ENCODE peak calls at places on chromosomes 5 and 9, in six cellular contexts. N is colonic mucosa, B is heart right ventricle, A is suprapubic skin, W is WERI-Rb-1, U is A549. O is an unnamed sample.

GRCh38 chr5:149745944-149746326 is 15.8 kb downstream of the PPARGC1B start:
- DNase-seq in N (no peak), B (no peak), A (no peak), W (no peak), U (no peak), O (no peak)

GRCh38 chr5:32353420-32353819 is 40.7 kb upstream of the MTMR12 start:
- DNase-seq in N (no peak), B (no peak), A (no peak), W (no peak), U (no peak), O (no peak)

GRCh38 chr5:132059043-132059695 is 1.3 kb upstream of the IL3 start:
- DNase-seq in N (peak), B (no peak), A (peak), W (peak), U (no peak), O (no peak)

GRCh38 chr9:136537896-136538598 is 7.8 kb downstream of the NOTCH1 start:
- DNase-seq in N (no peak), B (no peak), A (no peak), W (no peak), U (no peak), O (no peak)

GRCh38 chr9:110099236-110099741 is 108.7 kb downstream of the C9orf152 start:
- DNase-seq in N (no peak), B (no peak), A (no peak), W (peak), U (no peak), O (no peak)

GRCh38 chr5:17132444-17133083 is 84.9 kb upstream of the BASP1 start:
- DNase-seq in N (no peak), B (no peak), A (no peak), W (no peak), U (peak), O (no peak)

GRCh38 chr9:127418037-127418471 is 6.1 kb upstream of the ZNF79 start:
- DNase-seq in N (no peak), B (no peak), A (no peak), W (peak), U (peak), O (peak)

GRCh38 chr5:71596169-71596568 is 9.0 kb downstream of the MCCC2 start:
- DNase-seq in N (no peak), B (no peak), A (no peak), W (no peak), U (no peak), O (no peak)

GRCh38 chr5:473344-474192 is 30.6 kb downstream of the EXOC3 start:
- DNase-seq in N (peak), B (no peak), A (peak), W (peak), U (peak), O (peak)

GRCh38 chr9:4475301-4475700 is 15.0 kb upstream of the SLC1A1 start:
- DNase-seq in N (no peak), B (no peak), A (no peak), W (no peak), U (no peak), O (no peak)

GRCh38 chr5:172765766-172766286 is 5.2 kb downstream of the DUSP1 start:
- DNase-seq in N (peak), B (no peak), A (no peak), W (no peak), U (peak), O (no peak)

GRCh38 chr5:176535101-176535654 is 2.0 kb downstream of the RNF44 start:
- DNase-seq in N (peak), B (no peak), A (no peak), W (no peak), U (peak), O (no peak)

GRCh38 chr5:144189800-144190429 is 19.2 kb downstream of the KCTD16 start:
- DNase-seq in N (peak), B (no peak), A (no peak), W (no peak), U (peak), O (no peak)

GRCh38 chr9:88387035-88387732 is 1.1 kb upstream of the SPIN1 start:
- DNase-seq in N (peak), B (peak), A (no peak), W (peak), U (peak), O (peak)

GRCh38 chr5:90528704-90529233 is 615 bp downstream of the LYSMD3 start:
- DNase-seq in N (peak), B (no peak), A (no peak), W (no peak), U (no peak), O (no peak)

GRCh38 chr5:100516285-100516684 is 18.9 kb upstream of the FAM174A start:
- DNase-seq in N (no peak), B (no peak), A (no peak), W (no peak), U (no peak), O (no peak)

GRCh38 chr5:140823475-140823874 is 2.1 kb downstream of the PCDHA5 start:
- DNase-seq in N (no peak), B (no peak), A (no peak), W (no peak), U (no peak), O (no peak)

GRCh38 chr5:140822281-140822629 is 842 bp downstream of the PCDHA5 start:
- DNase-seq in N (no peak), B (no peak), A (no peak), W (no peak), U (no peak), O (no peak)

DNA sequence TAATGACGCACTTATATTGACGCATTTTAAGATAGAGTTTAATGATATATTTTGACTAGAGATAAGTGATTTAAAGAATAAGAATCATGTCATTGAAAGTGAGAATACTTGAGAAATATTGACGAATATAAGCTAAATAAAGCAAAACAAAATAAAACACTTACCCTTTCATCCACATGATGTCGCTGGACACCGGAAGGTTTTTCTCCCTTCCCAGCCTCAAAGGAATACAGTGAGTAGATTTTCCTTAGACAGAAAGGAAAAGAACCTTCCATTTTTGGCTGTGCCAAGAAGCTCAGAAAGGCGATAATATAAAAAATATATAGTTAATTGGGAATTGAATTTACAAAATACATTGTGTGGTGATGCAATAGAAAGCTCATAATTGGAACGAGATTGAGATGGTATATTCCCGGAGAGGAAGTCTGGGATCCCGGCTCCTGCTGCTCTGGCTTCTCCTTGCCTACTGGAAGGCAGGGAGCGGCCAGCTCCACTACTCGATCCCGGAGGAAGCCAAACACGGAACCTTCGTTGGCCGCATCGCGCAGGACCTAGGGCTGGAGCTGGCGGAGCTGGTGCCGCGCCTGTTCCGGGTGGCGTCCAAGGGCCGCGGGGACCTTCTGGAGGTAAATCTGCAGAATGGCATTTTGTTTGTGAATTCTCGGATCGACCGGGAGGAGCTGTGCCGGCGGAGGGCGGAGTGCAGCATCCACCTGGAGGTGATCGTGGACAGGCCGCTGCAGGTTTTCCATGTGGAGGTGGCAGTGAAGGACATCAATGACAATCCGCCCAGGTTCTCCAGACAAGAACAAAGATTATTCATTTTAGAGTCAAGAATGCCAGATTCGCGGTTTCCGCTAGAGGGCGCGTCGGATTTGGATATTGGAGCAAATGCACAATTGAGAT is at the start of gene PCDHA5:
- DNase-seq in N (no peak), B (no peak), A (no peak), W (no peak), U (peak), O (no peak)
- TF ChIP-seq CTCF in N (no peak), B (peak), A (no peak), W (no peak), U (peak), O (no peak)

GRCh38 chr5:151684690-151685361 is 1.9 kb downstream of the SPARC start:
- DNase-seq in N (peak), B (no peak), A (no peak), W (no peak), U (peak), O (peak)
- TF ChIP-seq CTCF in N (no peak), B (peak), A (no peak), W (no peak), U (no peak), O (peak)

GRCh38 chr9:34375901-34376595 is 650 bp downstream of the MYORG start:
- DNase-seq in N (peak), B (peak), A (no peak), W (peak), U (peak), O (peak)
- TF ChIP-seq CTCF in N (no peak), B (no peak), A (no peak), W (peak), U (peak), O (no peak)

DNA sequence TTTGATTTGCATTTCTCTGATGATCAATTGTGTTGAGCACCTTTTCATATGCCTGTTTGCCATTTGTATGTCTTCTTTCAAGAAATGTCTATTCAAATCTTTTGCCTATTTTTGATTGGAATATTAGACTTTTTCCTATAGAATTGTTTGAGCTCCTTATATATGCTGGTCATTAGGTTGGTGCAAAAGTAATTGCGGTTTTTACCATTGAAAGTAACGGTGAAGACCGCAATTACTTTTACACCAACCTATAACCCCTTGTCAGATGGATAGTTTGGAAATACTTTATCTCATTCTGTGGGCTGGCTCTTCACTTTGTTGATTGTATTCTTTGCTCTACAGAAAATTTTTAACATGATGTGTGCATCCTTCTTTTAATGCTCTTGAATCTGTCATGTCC is 113.2 kb upstream of the PRRC1 start:
- DNase-seq in N (no peak), B (no peak), A (no peak), W (no peak), U (no peak), O (no peak)
- TF ChIP-seq CTCF in N (no peak), B (no peak), A (no peak), W (no peak), U (no peak), O (no peak)

DNA sequence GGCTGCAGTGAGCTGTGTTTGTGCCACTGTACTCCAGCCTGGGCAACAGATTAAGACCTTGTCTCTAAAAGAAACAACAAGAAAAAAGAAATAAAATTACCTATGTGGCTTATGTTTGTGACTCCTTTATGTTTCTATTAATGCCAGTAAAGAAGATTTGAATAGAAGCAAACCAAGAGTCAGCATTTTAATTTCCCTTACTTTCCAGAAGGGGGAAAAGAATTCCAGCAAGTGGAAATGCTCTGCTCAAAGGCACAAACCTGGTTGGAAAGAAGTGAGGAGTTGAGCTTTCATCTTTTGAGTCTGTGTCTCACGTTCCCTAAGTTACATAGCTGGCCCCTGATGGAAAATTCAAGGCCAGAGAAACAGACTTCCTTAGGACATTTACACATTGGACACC is 23.6 kb upstream of the ELL2 start:
- DNase-seq in N (no peak), B (no peak), A (no peak), W (no peak), U (no peak), O (no peak)
- TF ChIP-seq CTCF in N (no peak), B (no peak), A (no peak), W (no peak), U (no peak), O (no peak)

GRCh38 chr9:38700695-38701094 is 19.2 kb downstream of the FAM240B start:
- DNase-seq in N (no peak), B (no peak), A (no peak), W (no peak), U (peak), O (no peak)
- TF ChIP-seq CTCF in N (no peak), B (no peak), A (no peak), W (no peak), U (no peak), O (no peak)

GRCh38 chr5:134026521-134027202 is 21.9 kb upstream of the VDAC1 start:
- DNase-seq in N (peak), B (peak), A (no peak), W (peak), U (peak), O (peak)
- TF ChIP-seq CTCF in N (peak), B (peak), A (peak), W (peak), U (peak), O (peak)

GRCh38 chr9:89945133-89945532 is 340.3 kb downstream of the GADD45G start:
- DNase-seq in N (no peak), B (no peak), A (peak), W (no peak), U (no peak), O (no peak)
- TF ChIP-seq CTCF in N (no peak), B (no peak), A (no peak), W (peak), U (no peak), O (peak)

DNA sequence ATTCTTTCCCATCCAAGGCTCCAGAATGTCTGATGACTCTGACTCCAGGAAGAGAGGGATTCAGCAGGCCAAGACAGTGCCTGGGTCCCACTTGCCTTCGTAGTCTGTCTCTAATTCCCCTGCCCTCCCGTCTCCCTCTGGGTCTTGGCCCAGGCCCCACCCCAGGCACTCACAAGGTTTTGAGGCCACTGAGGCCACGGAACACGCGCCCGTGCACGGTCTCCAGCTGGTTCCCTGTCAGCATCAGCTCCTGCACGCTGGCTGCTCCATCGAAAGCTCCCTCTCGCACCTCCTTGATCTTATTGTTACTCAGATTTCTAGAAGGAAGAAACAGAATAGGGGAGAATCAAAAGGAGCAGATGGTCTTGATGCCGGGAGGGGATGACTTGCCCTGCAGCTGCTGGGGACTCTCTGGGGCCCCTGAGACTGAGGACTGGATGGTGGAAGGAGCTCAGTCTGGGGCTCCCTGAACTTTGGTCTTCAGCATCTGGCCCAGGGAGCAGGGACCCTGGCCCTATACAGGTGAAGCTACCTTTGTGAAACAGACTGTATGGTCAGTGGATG is 174.6 kb upstream of the PANK3 start:
- DNase-seq in N (no peak), B (no peak), A (peak), W (no peak), U (no peak), O (no peak)
- TF ChIP-seq CTCF in N (no peak), B (no peak), A (no peak), W (no peak), U (no peak), O (no peak)

GRCh38 chr5:55855509-55855908 is 4.4 kb downstream of the IL31RA start:
- DNase-seq in N (no peak), B (no peak), A (no peak), W (no peak), U (no peak), O (no peak)
- TF ChIP-seq CTCF in N (no peak), B (no peak), A (no peak), W (no peak), U (no peak), O (no peak)